ENCODE peak calls at places on chromosomes 2 and 18, in nine cellular contexts. Y is K562, N is HFFc6, R is thoracic aorta, U is cardiac muscle cell, J is transverse colon, W is upper lobe of right lung, M is GM23338, F is neural crest cell. V is an unnamed sample.

GRCh38 chr2:191218292-191218898 is 26.8 kb upstream of the MYO1B start:
- DNase-seq in F (peak; percentile 71), U (peak; percentile 94), R (peak; percentile 9), W (no peak), M (peak; percentile 94), J (peak; percentile 41), Y (peak; percentile 16), N (peak; percentile 27), V (peak; percentile 72)

GRCh38 chr2:111100765-111101162 is 19.9 kb upstream of the BCL2L11 start:
- DNase-seq in Y (peak; percentile 25), J (no peak), R (no peak), F (no peak), U (no peak), M (peak; percentile 5), N (no peak), W (no peak), V (no peak)

GRCh38 chr2:100733344-100734187 is 86.4 kb upstream of the NPAS2 start:
- DNase-seq in R (no peak), M (peak; percentile 25), W (peak; percentile 76), N (no peak), Y (no peak), U (peak; percentile 10), F (no peak), J (no peak), V (no peak)

GRCh38 chr2:20661981-20662937 is 4.7 kb upstream of the GDF7 start:
- DNase-seq in F (no peak), Y (no peak), N (no peak), W (no peak), J (no peak), U (no peak), M (no peak), R (no peak), V (no peak)

GRCh38 chr2:54666131-54666637 is 57.3 kb upstream of the EML6 start:
- DNase-seq in U (no peak), N (peak; percentile 66), W (no peak), M (no peak), F (no peak), R (no peak), Y (no peak), J (no peak), V (no peak)

GRCh38 chr2:14285812-14286211 is 346.7 kb upstream of the LRATD1 start:
- DNase-seq in W (no peak), Y (no peak), R (no peak), N (no peak), M (no peak), J (no peak), U (no peak), F (no peak), V (no peak)

GRCh38 chr18:52903858-52904257 is 563.9 kb downstream of the DCC start:
- DNase-seq in F (peak; percentile 62), U (peak; percentile 77), J (peak; percentile 69), Y (no peak), W (no peak), R (no peak), M (peak; percentile 77), N (no peak), V (peak; percentile 58)

GRCh38 chr18:8889479-8889878 is 184.1 kb downstream of the MTCL1 start:
- DNase-seq in W (no peak), J (no peak), F (no peak), Y (no peak), N (peak; percentile 22), M (no peak), R (no peak), U (no peak), V (no peak)

GRCh38 chr2:205837663-205838062 is 155.4 kb downstream of the NRP2 start:
- DNase-seq in F (no peak), N (no peak), W (no peak), Y (no peak), M (no peak), J (no peak), U (no peak), R (no peak), V (no peak)

GRCh38 chr18:55236150-55236931 is 277.1 kb upstream of the CCDC68 start:
- DNase-seq in Y (no peak), N (peak; percentile 31), U (no peak), F (no peak), W (no peak), M (no peak), J (no peak), R (no peak), V (no peak)

GRCh38 chr2:2038746-2039530 is 292.1 kb downstream of the MYT1L start:
- DNase-seq in M (no peak), R (no peak), J (no peak), Y (no peak), F (no peak), N (no peak), U (no peak), W (no peak), V (no peak)

GRCh38 chr2:120236791-120237190 is 13.6 kb upstream of the TMEM185B start:
- DNase-seq in R (no peak), F (no peak), J (no peak), W (no peak), N (no peak), M (no peak), U (no peak), Y (no peak), V (no peak)

GRCh38 chr2:167859676-167860075 is 387.7 kb downstream of the STK39 start:
- DNase-seq in R (no peak), Y (no peak), J (no peak), W (no peak), F (no peak), U (no peak), N (no peak), M (no peak), V (no peak)

GRCh38 chr2:134070281-134070731 is 183.6 kb upstream of the MGAT5 start:
- DNase-seq in R (no peak), N (peak; percentile 45), U (no peak), F (no peak), Y (no peak), W (no peak), J (no peak), M (no peak), V (no peak)

GRCh38 chr18:29161429-29161828 is 984.5 kb upstream of the CDH2 start:
- DNase-seq in F (no peak), R (no peak), U (no peak), N (no peak), W (no peak), J (no peak), Y (no peak), M (no peak), V (no peak)

GRCh38 chr2:43178602-43179542 is 47.5 kb downstream of the ZFP36L2 start:
- DNase-seq in Y (peak; percentile 81), M (peak; percentile 78), J (peak; percentile 78), W (peak; percentile 82), N (peak; percentile 59), F (no peak), R (peak; percentile 57), U (peak; percentile 43), V (peak; percentile 55)

GRCh38 chr2:163604941-163605555 is 130.8 kb downstream of the FIGN start:
- DNase-seq in U (no peak), Y (no peak), W (no peak), M (no peak), R (no peak), F (no peak), J (no peak), N (peak; percentile 57), V (no peak)

GRCh38 chr18:78689606-78690005 is 290.0 kb upstream of the SALL3 start:
- DNase-seq in N (no peak), M (no peak), U (no peak), W (no peak), Y (no peak), J (no peak), R (no peak), F (no peak), V (no peak)

GRCh38 chr2:50318147-50318546 is 713.8 kb downstream of the NRXN1 start:
- DNase-seq in R (no peak), F (no peak), M (no peak), N (no peak), J (no peak), W (no peak), Y (peak; percentile 5), U (no peak), V (no peak)
- TF ChIP-seq CTCF in R (no peak), F (peak; percentile 38), M (no peak), N (no peak), J (no peak), W (no peak), Y (no peak), U (no peak), V (no peak)

DNA sequence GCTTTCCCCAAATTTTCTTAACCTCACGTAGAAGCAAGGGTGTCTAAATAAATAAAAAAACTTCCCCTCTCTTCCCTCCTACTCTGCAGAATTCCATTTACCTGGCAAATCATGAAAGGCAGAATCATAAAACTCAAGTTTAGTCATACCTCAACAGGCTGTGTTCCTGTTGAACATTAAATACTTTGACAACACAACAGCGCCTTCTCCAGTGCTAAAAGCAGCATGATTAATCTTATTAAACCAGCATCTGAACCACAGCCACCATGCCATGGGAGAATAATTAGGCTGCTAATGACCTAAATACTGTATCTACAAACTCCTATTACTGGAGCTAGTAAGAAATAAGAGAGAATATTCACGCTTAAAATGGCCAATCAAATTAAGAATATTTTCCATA is 68.1 kb downstream of the CDH2 start:
- DNase-seq in Y (no peak), U (no peak), W (no peak), N (no peak), F (no peak), R (no peak), J (no peak), M (no peak), V (no peak)
- TF ChIP-seq CTCF in Y (no peak), U (peak; percentile 19), W (no peak), N (peak; percentile 26), F (no peak), R (no peak), J (no peak), M (peak; percentile 30), V (no peak)

GRCh38 chr2:64947906-64948305 is 41.3 kb upstream of the SLC1A4 start:
- DNase-seq in R (no peak), Y (no peak), J (no peak), N (no peak), F (no peak), U (no peak), M (no peak), W (no peak), V (no peak)
- TF ChIP-seq CTCF in R (no peak), Y (no peak), J (no peak), N (no peak), F (no peak), U (no peak), M (no peak), W (no peak), V (no peak)

DNA sequence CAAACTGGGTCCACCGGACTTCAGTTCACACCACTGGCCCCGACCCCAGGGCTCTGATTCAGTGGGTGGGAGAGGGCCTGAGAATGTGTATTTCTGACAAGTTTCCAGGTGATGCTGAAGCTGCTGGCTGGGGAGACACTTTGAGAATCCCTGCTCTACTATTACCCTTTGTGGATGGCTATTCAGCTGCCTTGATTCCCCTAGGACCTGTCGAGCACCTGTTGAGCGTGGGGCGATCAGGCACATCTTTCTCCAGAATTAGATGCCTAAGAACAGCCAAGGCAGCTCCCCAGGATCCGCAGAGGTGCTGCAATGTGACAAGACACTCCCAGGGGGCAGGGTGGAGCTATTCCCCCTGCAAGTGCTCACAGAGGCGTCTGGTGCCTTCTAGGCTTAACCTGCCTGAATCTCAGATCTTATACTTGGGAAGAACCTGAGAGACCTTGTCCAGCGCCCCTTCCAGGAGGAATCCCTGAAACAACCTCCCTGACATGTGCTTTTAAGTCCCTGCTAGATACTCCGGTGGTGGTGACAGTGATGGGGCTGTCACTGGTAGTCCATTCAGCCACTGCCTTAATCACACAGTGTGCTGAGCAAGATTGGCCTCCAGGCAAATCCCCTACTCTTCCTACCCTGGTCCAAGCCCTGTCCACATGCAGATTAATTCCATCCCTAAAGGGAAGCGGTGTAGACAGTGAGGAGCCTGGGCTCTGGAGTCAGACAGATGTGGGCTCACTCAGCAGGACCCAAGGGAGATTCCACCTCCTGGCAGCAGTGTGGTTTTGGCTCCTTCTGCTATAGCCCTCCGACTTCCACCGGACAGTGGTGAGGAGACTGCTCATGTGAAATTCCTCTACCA is 43.4 kb upstream of the OTOF start:
- DNase-seq in R (no peak), F (peak; percentile 22), Y (peak; percentile 60), W (peak; percentile 16), M (peak; percentile 83), N (no peak), U (peak; percentile 56), J (peak; percentile 21), V (peak; percentile 50)
- TF ChIP-seq CTCF in R (no peak), F (peak; percentile 49), Y (peak; percentile 78), W (no peak), M (peak; percentile 77), N (peak; percentile 59), U (peak; percentile 23), J (peak; percentile 36), V (peak; percentile 24)

V was measured in endothelial cell.